ENCODE peak calls at places on chromosome 18, in nine cellular contexts. U, W, G, B, H, C, D, X and K are unnamed samples. For H3K4me1 and H3K36me3, the result is how much of the 10 kb centered on the place peaks cover.

GRCh38 chr18:67243799-67244587 is 272.5 kb downstream of the DSEL start:
- DNase-seq in U (no peak), W (no peak), G (no peak), B (no peak), H (no peak), C (no peak), D (no peak), X (no peak), K (no peak)

GRCh38 chr18:62435435-62436031 is 87.3 kb upstream of the ZCCHC2 start:
- DNase-seq in U (no peak), W (no peak), G (no peak), B (no peak), H (no peak), C (no peak), D (no peak), X (no peak), K (no peak)

GRCh38 chr18:79139206-79139605 is 70.0 kb downstream of the ATP9B start:
- DNase-seq in U (no peak), W (peak), G (no peak), B (no peak), H (no peak), C (no peak), D (peak), X (no peak), K (no peak)

GRCh38 chr18:62634991-62635630 is 80.2 kb upstream of the PHLPP1 start:
- DNase-seq in U (no peak), W (no peak), G (no peak), B (no peak), H (no peak), C (no peak), D (no peak), X (no peak), K (no peak)

GRCh38 chr18:9782073-9782857 is 74.2 kb downstream of the RAB31 start:
- DNase-seq in U (no peak), W (no peak), G (no peak), B (no peak), H (no peak), C (no peak), D (no peak), X (no peak), K (peak)

GRCh38 chr18:23136326-23137092 is 1.2 kb downstream of the CABLES1 start:
- DNase-seq in U (no peak), W (no peak), G (peak), B (peak), H (peak), C (peak), D (no peak), X (peak), K (peak)

GRCh38 chr18:8988262-8988871 is 114.1 kb upstream of the NDUFV2 start:
- DNase-seq in U (peak), W (peak), G (peak), B (peak), H (peak), C (no peak), D (peak), X (peak), K (peak)

GRCh38 chr18:21740724-21741510 is at the start of gene MIB1:
- DNase-seq in U (peak), W (peak), G (peak), B (no peak), H (peak), C (no peak), D (peak), X (no peak), K (peak)

GRCh38 chr18:8998481-8999217 is 103.8 kb upstream of the NDUFV2 start:
- DNase-seq in U (no peak), W (no peak), G (no peak), B (no peak), H (no peak), C (no peak), D (no peak), X (no peak), K (no peak)

GRCh38 chr18:59032308-59032707 is 107.4 kb upstream of the SEC11C start:
- DNase-seq in U (no peak), W (no peak), G (no peak), B (no peak), H (no peak), C (no peak), D (no peak), X (no peak), K (no peak)
- H3K4me1 ChIP-seq in U (under half), W (under half), G (under half), B (under half), H (under half), C (under half), D (under half), X (under half), K (under half)

GRCh38 chr18:48975817-48976649 is 25.3 kb upstream of the SMAD7 start:
- DNase-seq in U (no peak), W (peak), G (peak), B (no peak), H (peak), C (no peak), D (peak), X (peak), K (no peak)
- H3K4me3 ChIP-seq in U (peak), W (peak), G (peak), B (peak), H (peak), C (peak), D (peak), X (peak), K (peak)

GRCh38 chr18:2893056-2893455 is 46.2 kb downstream of the EMILIN2 start:
- DNase-seq in U (no peak), W (no peak), G (no peak), B (no peak), H (no peak), C (no peak), D (no peak), X (no peak), K (no peak)

GRCh38 chr18:2893676-2894075 is 46.9 kb downstream of the EMILIN2 start:
- DNase-seq in U (no peak), W (no peak), G (no peak), B (no peak), H (no peak), C (no peak), D (no peak), X (no peak), K (peak)

GRCh38 chr18:2895391-2895790 is 48.6 kb downstream of the EMILIN2 start:
- DNase-seq in U (peak), W (no peak), G (no peak), B (no peak), H (no peak), C (peak), D (no peak), X (no peak), K (no peak)

GRCh38 chr18:2894841-2895370 is 48.1 kb downstream of the EMILIN2 start:
- DNase-seq in U (no peak), W (no peak), G (no peak), B (no peak), H (no peak), C (no peak), D (no peak), X (no peak), K (no peak)

DNA sequence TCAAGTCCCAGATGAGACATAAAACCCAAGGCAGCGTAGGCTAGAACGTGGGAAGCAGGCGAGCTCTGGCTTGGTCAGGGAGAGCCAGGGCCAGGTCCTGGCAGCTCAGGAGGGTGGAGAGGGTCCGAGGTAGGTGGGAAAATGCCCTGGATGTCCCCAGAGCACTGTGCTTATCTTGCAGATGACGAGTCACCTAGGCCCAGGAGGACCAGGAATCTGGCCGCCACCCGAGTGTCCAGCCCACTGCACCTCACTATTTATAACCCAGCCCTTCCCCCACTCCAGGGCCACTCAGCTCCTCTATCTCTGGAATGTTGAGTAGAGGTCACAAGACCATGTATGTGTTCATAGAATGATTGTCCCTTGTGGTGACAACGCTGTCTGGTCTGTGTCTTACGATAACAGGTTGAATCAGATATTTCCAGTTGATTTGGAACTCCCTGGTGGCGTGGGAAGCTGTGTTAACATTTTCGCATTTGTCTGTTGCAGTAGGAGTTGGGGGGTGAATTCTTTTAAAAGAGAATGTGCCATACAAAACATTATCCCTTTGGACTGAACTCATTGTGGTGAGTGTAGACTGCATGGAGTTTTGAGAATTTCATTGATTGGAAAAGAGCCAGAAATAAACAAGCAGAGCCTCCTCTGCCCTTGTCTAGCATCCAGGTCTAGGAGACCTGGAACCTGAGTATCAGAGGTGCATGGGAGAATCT is 47.5 kb downstream of the EMILIN2 start:
- DNase-seq in U (no peak), W (no peak), G (peak), B (no peak), H (peak), C (peak), D (no peak), X (no peak), K (peak)
- H3K36me3 ChIP-seq in U (under half), W (under half), G (under half), B (under half), H (under half), C (under half), D (under half), X (under half), K (under half)

GRCh38 chr18:58866261-58867232 is 1.9 kb downstream of the ZNF532 start:
- DNase-seq in U (peak), W (no peak), G (no peak), B (no peak), H (no peak), C (no peak), D (no peak), X (no peak), K (no peak)
- H3K4me1 ChIP-seq in U (half or more), W (under half), G (half or more), B (under half), H (half or more), C (under half), D (under half), X (half or more), K (half or more)

DNA sequence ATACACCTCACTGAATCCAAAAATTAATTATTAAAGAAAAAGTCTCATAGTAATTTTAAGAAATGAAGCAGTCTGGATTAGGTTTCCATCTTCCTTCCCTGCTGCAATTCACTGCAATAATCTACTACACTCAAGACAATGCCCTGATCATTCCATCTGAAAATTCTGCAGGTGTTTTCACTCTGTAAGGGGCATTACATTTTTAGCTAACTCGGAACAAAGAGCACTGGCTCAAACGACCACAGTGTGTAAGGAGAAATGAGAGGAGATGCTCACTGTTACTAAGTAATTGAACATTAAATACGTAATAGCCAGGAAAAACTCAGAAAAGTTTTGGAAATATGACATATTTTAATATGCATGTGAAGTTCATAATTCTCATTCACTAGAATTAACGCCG is 1.3 kb downstream of the B4GALT6 start:
- DNase-seq in U (no peak), W (no peak), G (no peak), B (no peak), H (no peak), C (no peak), D (no peak), X (no peak), K (no peak)
- H3K4me3 ChIP-seq in U (no peak), W (no peak), G (no peak), B (no peak), H (no peak), C (no peak), D (no peak), X (no peak), K (no peak)